ENCODE peak calls at places on chromosomes 12 and 14, in eight cellular contexts. B, H, N, I, U, A, V and G are unnamed samples.
A peak's percentile ranks its signal among the peaks of the same experiment; 100 is the strongest.

GRCh38 chr12:39490500-39491276 is 47.8 kb upstream of the KIF21A start:
- DNase-seq in B (peak; percentile 20), H (no peak), N (no peak), I (no peak), U (no peak), A (no peak), V (no peak), G (no peak)

GRCh38 chr14:30779210-30779609 is 95.1 kb upstream of the COCH start:
- DNase-seq in B (no peak), H (no peak), N (no peak), I (no peak), U (no peak), A (no peak), V (no peak), G (no peak)

GRCh38 chr14:51525705-51526104 is 126.0 kb upstream of the FRMD6 start:
- DNase-seq in B (no peak), H (no peak), N (no peak), I (no peak), U (no peak), A (no peak), V (no peak), G (no peak)

GRCh38 chr12:117151195-117152031 is 38.9 kb downstream of the FBXO21 start:
- DNase-seq in B (peak; percentile 59), H (peak; percentile 10), N (no peak), I (peak; percentile 70), U (no peak), A (peak; percentile 32), V (no peak), G (peak; percentile 77)

GRCh38 chr14:91354221-91354916 is 63.3 kb downstream of the CCDC88C start:
- DNase-seq in B (no peak), H (no peak), N (no peak), I (no peak), U (no peak), A (no peak), V (no peak), G (no peak)

GRCh38 chr12:28096649-28097048 is 93.6 kb upstream of the CCDC91 start:
- DNase-seq in B (no peak), H (no peak), N (peak; percentile 26), I (no peak), U (no peak), A (no peak), V (no peak), G (no peak)

GRCh38 chr12:63093084-63093483 is 57.9 kb downstream of the AVPR1A start:
- DNase-seq in B (no peak), H (no peak), N (no peak), I (no peak), U (no peak), A (no peak), V (no peak), G (no peak)

GRCh38 chr14:87386453-87386980 is 606.5 kb downstream of the GALC start:
- DNase-seq in B (no peak), H (no peak), N (no peak), I (no peak), U (no peak), A (no peak), V (no peak), G (no peak)

GRCh38 chr14:103679351-103679750 is 35.9 kb downstream of the XRCC3 start:
- DNase-seq in B (peak; percentile 33), H (peak; percentile 83), N (no peak), I (peak; percentile 68), U (peak; percentile 15), A (peak; percentile 57), V (no peak), G (peak; percentile 74)

GRCh38 chr12:125399489-125399888 is 334.3 kb downstream of the AACS start:
- DNase-seq in B (no peak), H (no peak), N (no peak), I (no peak), U (no peak), A (no peak), V (no peak), G (no peak)

GRCh38 chr14:102927878-102928411 is 5.5 kb downstream of the AMN start:
- DNase-seq in B (no peak), H (no peak), N (no peak), I (no peak), U (no peak), A (peak; percentile 58), V (no peak), G (peak; percentile 36)

GRCh38 chr12:116143883-116144266 is 133.6 kb downstream of the MED13L start:
- DNase-seq in B (peak; percentile 62), H (no peak), N (no peak), I (no peak), U (no peak), A (no peak), V (no peak), G (no peak)

GRCh38 chr12:64678835-64679234 is 68.5 kb downstream of the RASSF3 start:
- DNase-seq in B (no peak), H (no peak), N (no peak), I (no peak), U (no peak), A (no peak), V (no peak), G (no peak)

GRCh38 chr12:56163533-56164344 is 5.6 kb downstream of the MYL6 start:
- DNase-seq in B (no peak), H (no peak), N (no peak), I (no peak), U (no peak), A (no peak), V (no peak), G (no peak)